ENCODE peak calls at places on chromosomes 3 and 15, in six cellular contexts. M, V, W, Q, P and R are unnamed samples.

GRCh38 chr3:143726727-143727126 is 121.5 kb downstream of the SLC9A9 start:
- DNase-seq in M (no peak), V (no peak), W (no peak), Q (no peak), P (peak), R (peak)

GRCh38 chr3:193196746-193197145 is 44.3 kb upstream of the PLAAT1 start:
- DNase-seq in M (no peak), V (no peak), W (no peak), Q (no peak), P (no peak), R (no peak)

GRCh38 chr3:170387952-170388351 is 30.4 kb downstream of the SKIL start:
- DNase-seq in M (no peak), V (peak), W (no peak), Q (no peak), P (no peak), R (peak)

GRCh38 chr15:100764778-100765457 is 114.7 kb upstream of the ALDH1A3 start:
- DNase-seq in M (peak), V (peak), W (no peak), Q (peak), P (peak), R (peak)

GRCh38 chr3:156547637-156548036 is 7.3 kb downstream of the SSR3 start:
- DNase-seq in M (no peak), V (peak), W (no peak), Q (no peak), P (no peak), R (peak)

GRCh38 chr15:45449878-45450277 is 71.5 kb upstream of the GATM start:
- DNase-seq in M (no peak), V (no peak), W (no peak), Q (no peak), P (no peak), R (no peak)

GRCh38 chr3:126476976-126477330 is 1.3 kb upstream of the ZXDC start:
- DNase-seq in M (peak), V (no peak), W (no peak), Q (peak), P (no peak), R (no peak)

GRCh38 chr3:117105650-117106049 is 396.1 kb downstream of the TUSC7 start:
- DNase-seq in M (no peak), V (peak), W (no peak), Q (no peak), P (peak), R (peak)

GRCh38 chr3:123229145-123229544 is 27.4 kb downstream of the SEC22A start:
- DNase-seq in M (no peak), V (peak), W (no peak), Q (no peak), P (no peak), R (peak)

GRCh38 chr3:31184257-31185003 is 290.0 kb upstream of the GADL1 start:
- DNase-seq in M (no peak), V (no peak), W (no peak), Q (no peak), P (no peak), R (no peak)

GRCh38 chr15:100623301-100623700 is 20.9 kb downstream of the ASB7 start:
- DNase-seq in M (no peak), V (no peak), W (no peak), Q (no peak), P (peak), R (peak)

GRCh38 chr3:100833483-100833882 is 124.2 kb downstream of the TFG start:
- DNase-seq in M (no peak), V (no peak), W (no peak), Q (no peak), P (no peak), R (no peak)

GRCh38 chr15:89139613-89140499 is 51.6 kb downstream of the ABHD2 start:
- DNase-seq in M (peak), V (no peak), W (no peak), Q (no peak), P (peak), R (no peak)

GRCh38 chr3:26260073-26260623 is 362.4 kb upstream of the LRRC3B start:
- DNase-seq in M (no peak), V (no peak), W (no peak), Q (no peak), P (no peak), R (no peak)

GRCh38 chr3:162586591-162586990 is 1090.0 kb downstream of the OTOL1 start:
- DNase-seq in M (no peak), V (peak), W (no peak), Q (no peak), P (peak), R (peak)

GRCh38 chr3:197798863-197799262 is 7.8 kb downstream of the LRCH3 start:
- DNase-seq in M (no peak), V (no peak), W (no peak), Q (no peak), P (no peak), R (no peak)

GRCh38 chr15:31358957-31359721 is 32.5 kb downstream of the KLF13 start:
- DNase-seq in M (peak), V (no peak), W (no peak), Q (no peak), P (no peak), R (no peak)

GRCh38 chr15:64645995-64646394 is 129.4 kb downstream of the RBPMS2 start:
- DNase-seq in M (no peak), V (no peak), W (no peak), Q (no peak), P (no peak), R (no peak)

GRCh38 chr3:38108649-38109579 is 28.0 kb downstream of the ACAA1 start:
- DNase-seq in M (no peak), V (no peak), W (no peak), Q (peak), P (no peak), R (no peak)

GRCh38 chr3:134608957-134609525 is 41.8 kb downstream of the KY start:
- DNase-seq in M (no peak), V (no peak), W (no peak), Q (no peak), P (no peak), R (no peak)

GRCh38 chr3:39750677-39751076 is 58.7 kb upstream of the MYRIP start:
- DNase-seq in M (no peak), V (no peak), W (no peak), Q (peak), P (no peak), R (no peak)

GRCh38 chr3:139518296-139518695 is 21.2 kb downstream of the RBP1 start:
- DNase-seq in M (no peak), V (no peak), W (no peak), Q (no peak), P (no peak), R (no peak)

GRCh38 chr3:194582196-194582905 is 50.9 kb downstream of the TMEM44 start:
- DNase-seq in M (no peak), V (no peak), W (no peak), Q (peak), P (no peak), R (no peak)

GRCh38 chr3:19934098-19934566 is at the start of gene EFHB:
- DNase-seq in M (no peak), V (peak), W (no peak), Q (peak), P (peak), R (peak)

GRCh38 chr3:25897019-25897418 is 107.1 kb downstream of the OXSM start:
- DNase-seq in M (no peak), V (no peak), W (no peak), Q (peak), P (no peak), R (no peak)

GRCh38 chr15:41928637-41929620 is 35.1 kb upstream of the SPTBN5 start:
- DNase-seq in M (peak), V (no peak), W (peak), Q (no peak), P (peak), R (no peak)
- TF ChIP-seq CTCF in M (no peak), V (no peak), W (no peak), Q (no peak), P (no peak), R (no peak)

GRCh38 chr3:56801151-56801596 is 575 bp downstream of the ARHGEF3 start:
- DNase-seq in M (no peak), V (no peak), W (no peak), Q (peak), P (peak), R (no peak)

GRCh38 chr3:56802411-56802745 is 629 bp upstream of the ARHGEF3 start:
- DNase-seq in M (no peak), V (no peak), W (no peak), Q (no peak), P (no peak), R (no peak)

GRCh38 chr3:56799251-56799882 is 2.4 kb downstream of the ARHGEF3 start:
- DNase-seq in M (no peak), V (peak), W (no peak), Q (peak), P (peak), R (peak)

GRCh38 chr3:56801597-56802410 is at the start of gene ARHGEF3:
- DNase-seq in M (peak), V (peak), W (peak), Q (peak), P (peak), R (peak)

GRCh38 chr3:56800373-56801150 is 1.2 kb downstream of the ARHGEF3 start:
- DNase-seq in M (no peak), V (no peak), W (no peak), Q (peak), P (no peak), R (no peak)
- H3K4me3 ChIP-seq in M (peak), V (no peak), W (peak), Q (peak), P (peak), R (peak)

GRCh38 chr3:45819543-45819942 is 22.4 kb downstream of the LZTFL1 start:
- DNase-seq in M (no peak), V (peak), W (no peak), Q (no peak), P (peak), R (no peak)
- TF ChIP-seq CTCF in M (no peak), V (no peak), W (no peak), Q (no peak), P (no peak), R (no peak)

DNA sequence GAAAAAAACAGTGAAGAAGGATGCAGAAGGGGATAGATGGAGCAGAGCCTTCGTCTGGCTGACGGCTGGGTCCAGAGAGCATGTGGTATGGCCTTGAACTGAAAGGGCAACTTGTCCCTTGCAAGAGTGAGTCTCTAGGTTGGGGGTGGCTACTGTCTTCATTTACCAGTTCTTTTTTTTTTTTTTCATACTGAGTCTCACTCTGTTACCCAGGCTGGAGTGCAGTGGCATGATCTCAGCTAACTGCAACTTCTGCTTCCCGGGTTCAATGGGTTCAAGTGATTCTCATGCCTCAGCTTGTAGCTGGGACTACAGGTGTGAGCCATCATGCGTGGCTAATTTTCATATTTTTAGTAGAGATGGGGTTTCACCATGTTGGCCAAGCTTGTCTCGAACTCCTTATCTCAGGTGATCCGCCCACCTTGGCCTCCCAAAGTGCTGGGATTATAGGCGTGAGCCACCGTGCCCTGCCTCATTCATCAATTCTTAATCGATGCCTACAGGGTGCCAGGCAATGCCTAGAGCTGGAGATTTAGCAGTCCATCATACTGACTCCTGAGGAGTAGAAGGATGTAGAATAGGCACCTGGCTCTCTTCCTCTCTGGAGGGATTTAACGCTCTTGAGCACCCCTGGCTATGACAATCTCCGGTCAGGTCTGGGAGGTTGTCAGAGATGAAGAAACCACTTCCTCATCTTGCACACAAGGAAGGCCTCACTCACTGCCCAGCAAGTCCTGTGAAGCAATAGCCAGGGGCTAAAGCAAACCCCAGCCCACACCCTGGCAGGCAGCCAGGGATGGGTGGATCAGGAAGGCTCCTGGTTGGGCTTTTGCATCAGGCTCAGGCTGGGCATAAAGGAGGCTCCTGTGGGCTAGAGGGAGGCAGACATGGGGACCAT is at the start of gene CAMP:
- DNase-seq in M (peak), V (peak), W (peak), Q (no peak), P (peak), R (peak)
- H3K4me3 ChIP-seq in M (no peak), V (no peak), W (no peak), Q (no peak), P (no peak), R (no peak)

DNA sequence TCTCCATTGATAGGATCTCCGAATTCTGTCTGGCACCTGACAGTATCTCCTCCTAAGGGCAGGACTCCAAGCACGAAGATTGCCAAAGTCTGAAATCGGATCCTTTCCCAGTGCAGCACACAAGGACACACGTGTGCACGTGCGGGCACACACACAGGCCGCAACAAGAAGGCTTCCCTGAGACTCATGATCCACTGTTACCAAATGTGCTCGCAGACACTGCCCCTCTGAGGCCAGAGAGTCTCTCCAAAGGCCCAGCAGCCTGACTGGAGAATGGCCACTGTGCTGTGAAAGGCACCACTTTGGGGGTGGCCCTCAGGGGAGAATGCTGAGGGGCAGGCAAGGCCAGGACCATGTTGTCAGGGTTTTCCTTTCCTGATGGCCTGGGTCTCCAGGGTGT is 112.0 kb upstream of the ETV5 start:
- DNase-seq in M (peak), V (no peak), W (no peak), Q (peak), P (no peak), R (peak)
- TF ChIP-seq CTCF in M (peak), V (no peak), W (no peak), Q (peak), P (no peak), R (no peak)

DNA sequence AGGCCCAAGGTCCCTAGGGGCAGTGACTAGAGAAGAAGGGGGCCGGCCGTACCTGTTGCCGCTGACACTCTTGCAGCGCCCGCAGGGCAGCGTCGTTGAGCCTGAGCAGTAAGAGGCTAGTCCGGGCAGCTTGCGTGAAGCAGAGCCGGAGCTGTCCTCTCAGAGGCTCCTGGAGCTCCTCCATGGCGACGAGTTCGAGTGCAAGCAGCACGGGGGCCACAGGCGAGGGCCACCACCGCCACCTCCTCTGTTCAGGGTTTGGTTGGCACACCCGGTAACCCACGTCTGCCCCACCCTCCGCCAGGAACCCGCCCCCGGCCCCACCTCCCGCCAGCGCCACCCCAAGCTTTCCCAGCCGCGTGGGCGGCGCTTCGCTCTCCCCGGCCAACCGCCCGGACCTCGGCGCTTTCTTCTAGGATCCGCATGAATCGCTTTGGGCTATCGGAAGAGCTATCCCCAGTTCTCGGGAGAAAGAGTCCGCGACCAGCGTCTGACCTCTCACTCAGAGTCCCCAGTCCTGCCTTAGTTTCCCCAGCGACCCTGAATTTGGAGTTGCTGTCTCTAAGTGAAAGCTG is at the start of gene ELL3:
- DNase-seq in M (peak), V (peak), W (peak), Q (peak), P (peak), R (peak)
- H3K4me3 ChIP-seq in M (peak), V (peak), W (peak), Q (peak), P (peak), R (peak)

DNA sequence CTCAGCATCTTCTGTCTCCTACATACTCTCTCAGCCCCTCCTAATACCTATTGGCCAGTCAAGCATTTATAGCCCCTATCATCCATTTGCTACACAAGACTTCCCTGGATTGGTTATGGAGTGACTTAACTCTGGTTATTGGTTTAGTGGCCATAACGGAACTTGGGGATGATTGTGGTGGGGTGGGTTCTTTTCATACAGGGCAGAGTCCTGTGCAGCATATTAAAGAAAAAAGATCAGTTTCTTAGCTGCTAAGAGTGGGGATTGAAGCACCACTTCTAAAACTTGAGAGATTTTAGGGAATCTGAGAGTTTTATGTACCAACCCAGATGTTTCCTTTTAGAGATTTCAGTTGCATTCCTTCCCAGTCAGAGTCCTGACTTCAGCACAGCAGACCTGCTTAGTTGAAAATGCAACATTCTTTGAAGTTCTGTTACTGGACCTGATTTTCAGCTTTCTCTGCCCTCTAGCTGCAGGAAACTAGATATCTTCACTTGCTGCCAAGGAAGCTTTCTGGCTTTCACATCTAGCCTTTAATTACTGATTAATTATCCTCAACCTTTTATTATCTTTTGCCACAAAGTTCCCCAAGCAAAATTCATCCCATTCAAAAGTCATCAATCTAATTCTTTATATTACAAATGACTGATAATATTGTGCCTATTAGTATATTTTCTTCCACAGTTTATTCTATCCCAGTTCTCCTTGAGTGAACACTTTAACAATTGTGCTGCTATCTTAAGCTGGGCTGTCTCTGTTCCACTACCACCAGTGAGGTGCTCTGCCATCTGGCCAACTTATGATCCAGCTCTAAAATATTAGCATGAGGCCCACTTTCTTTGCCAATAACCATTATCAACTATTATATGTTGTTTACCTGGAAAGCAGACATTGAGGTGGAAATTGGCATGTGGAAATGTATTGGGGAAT is 906.0 kb upstream of the ALCAM start:
- DNase-seq in M (no peak), V (peak), W (no peak), Q (peak), P (no peak), R (peak)
- TF ChIP-seq CTCF in M (no peak), V (peak), W (no peak), Q (peak), P (peak), R (peak)

DNA sequence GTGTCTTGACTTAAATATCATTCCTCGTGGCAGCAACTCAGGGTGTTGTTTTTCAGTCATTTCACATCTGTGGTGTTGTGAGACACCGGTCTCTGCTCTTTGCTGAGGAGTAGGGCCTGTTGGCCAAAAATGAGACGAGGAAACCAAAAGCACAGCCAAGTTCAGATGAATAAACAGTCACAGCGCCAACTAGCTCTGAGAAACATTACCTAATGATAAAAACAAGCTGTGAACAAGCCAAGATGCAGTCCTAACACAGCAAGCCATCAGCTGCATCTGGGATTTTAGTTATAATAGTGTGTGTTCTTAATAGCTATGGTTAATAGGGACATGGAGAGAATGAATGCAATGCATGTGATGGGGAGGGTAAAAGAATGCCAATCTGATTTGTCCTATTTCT is 843.4 kb upstream of the DPPA4 start:
- DNase-seq in M (peak), V (peak), W (no peak), Q (no peak), P (peak), R (peak)
- H3K4me3 ChIP-seq in M (no peak), V (no peak), W (no peak), Q (no peak), P (no peak), R (no peak)